ENCODE peak calls at places on chromosome 1, in six cellular contexts. J, S, K, E, N and P are unnamed samples.

GRCh38 chr1:53731779-53732305 is 7.1 kb downstream of the GLIS1 start:
- DNase-seq in K (peak; percentile 76), N (no peak), S (peak; percentile 40), E (peak; percentile 70), J (peak; percentile 60), P (no peak)

GRCh38 chr1:9822897-9823692 is 670 bp downstream of the CLSTN1 start:
- DNase-seq in E (no peak), K (no peak), J (peak; percentile 21), N (no peak), S (peak; percentile 17), P (peak; percentile 2)

GRCh38 chr1:54291276-54292014 is 91.5 kb downstream of the MRPL37 start:
- DNase-seq in S (no peak), E (no peak), K (no peak), J (no peak), N (no peak), P (no peak)

GRCh38 chr1:41510531-41511238 is 26.2 kb upstream of the EDN2 start:
- DNase-seq in J (no peak), N (no peak), E (no peak), K (no peak), S (no peak), P (no peak)

GRCh38 chr1:7625401-7625800 is 145.7 kb upstream of the VAMP3 start:
- DNase-seq in S (no peak), E (no peak), K (no peak), J (no peak), N (no peak), P (no peak)

GRCh38 chr1:185257947-185258203 is 59.2 kb downstream of the IVNS1ABP start:
- DNase-seq in J (peak; percentile 68), E (peak; percentile 57), S (peak; percentile 34), N (no peak), K (peak; percentile 49), P (no peak)

GRCh38 chr1:226891346-226891745 is 20.9 kb downstream of the PSEN2 start:
- DNase-seq in J (no peak), E (no peak), S (no peak), K (no peak), N (no peak), P (no peak)

GRCh38 chr1:16101618-16102017 is 28.2 kb upstream of the FAM131C start:
- DNase-seq in J (no peak), K (no peak), S (no peak), N (no peak), E (no peak), P (no peak)

GRCh38 chr1:227437495-227438008 is 119.3 kb upstream of the CDC42BPA start:
- DNase-seq in S (peak; percentile 71), J (peak; percentile 83), K (no peak), N (no peak), E (peak; percentile 44), P (no peak)

GRCh38 chr1:229092377-229093257 is 178.3 kb upstream of the RAB4A start:
- DNase-seq in S (no peak), N (no peak), J (no peak), K (no peak), E (no peak), P (no peak)

GRCh38 chr1:65083263-65083896 is 64.6 kb upstream of the AK4 start:
- DNase-seq in N (no peak), E (no peak), J (peak; percentile 78), K (no peak), S (peak; percentile 56), P (no peak)

GRCh38 chr1:65082346-65083040 is 65.5 kb upstream of the AK4 start:
- DNase-seq in S (no peak), K (no peak), J (peak; percentile 44), N (no peak), E (no peak), P (no peak)

GRCh38 chr1:65079941-65080340 is 68.1 kb upstream of the AK4 start:
- DNase-seq in E (peak; percentile 27), J (peak; percentile 79), K (no peak), N (no peak), S (peak; percentile 84), P (no peak)

GRCh38 chr1:65084068-65084467 is 63.9 kb upstream of the AK4 start:
- DNase-seq in J (no peak), N (no peak), E (no peak), K (no peak), S (no peak), P (no peak)
- TF ChIP-seq CTCF in J (no peak), N (no peak), E (no peak), K (no peak), S (no peak), P (no peak)

DNA sequence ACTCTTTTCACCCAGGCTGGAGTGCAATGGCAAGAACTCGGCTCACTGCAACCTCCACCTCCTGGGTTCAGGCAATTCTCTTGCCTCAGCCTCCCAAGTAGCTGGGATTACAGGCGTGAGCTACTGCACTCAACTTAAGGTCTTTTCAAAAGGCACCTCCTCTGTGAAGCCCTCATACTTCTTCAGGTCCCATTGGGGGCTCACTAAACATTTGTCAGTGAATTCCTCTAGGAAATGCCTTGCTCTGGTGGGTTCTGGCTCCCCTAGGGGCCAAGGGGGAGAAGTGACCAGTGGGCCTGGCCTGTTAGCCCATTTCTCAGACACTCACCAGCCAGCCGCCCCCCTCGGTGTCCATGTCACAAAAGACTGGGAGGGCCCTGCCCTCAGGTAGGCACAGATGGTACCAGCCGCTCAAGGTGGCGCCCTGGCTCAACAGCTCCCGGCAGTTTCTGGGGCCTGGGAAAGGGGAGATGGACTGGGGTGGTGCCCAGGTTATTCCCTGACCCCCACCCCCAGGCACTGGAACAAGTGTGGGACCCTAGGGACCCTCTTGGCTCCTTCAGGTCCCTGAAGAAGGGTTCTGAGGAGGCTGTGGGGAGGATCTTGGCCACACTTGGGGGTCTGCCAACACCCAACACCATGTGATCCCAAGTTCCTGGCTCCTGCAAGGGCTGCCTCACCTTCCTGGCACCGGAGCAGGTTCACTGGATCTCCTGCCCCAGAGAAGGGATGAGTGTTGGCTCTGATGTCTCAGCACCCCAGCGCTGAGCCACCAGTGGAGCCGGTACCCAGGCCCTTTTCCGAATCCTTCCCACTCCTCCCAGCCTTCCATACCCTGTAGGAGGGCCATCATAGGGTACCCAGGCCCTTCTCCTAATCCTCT is 1.6 kb downstream of the FCN3 start:
- DNase-seq in K (no peak), N (no peak), S (no peak), E (no peak), J (no peak), P (no peak)
- TF ChIP-seq CTCF in K (peak; percentile 38), N (no peak), S (peak; percentile 36), E (peak; percentile 13), J (peak; percentile 36), P (no peak)

GRCh38 chr1:50684185-50684584 is 260.9 kb upstream of the DMRTA2 start:
- DNase-seq in N (no peak), K (no peak), S (no peak), J (no peak), E (no peak), P (no peak)
- TF ChIP-seq CTCF in N (no peak), K (peak; percentile 4), S (no peak), J (no peak), E (no peak), P (no peak)

GRCh38 chr1:155964193-155964592 is 14.2 kb downstream of the ARHGEF2 start:
- DNase-seq in N (no peak), E (no peak), J (no peak), S (no peak), K (no peak), P (no peak)

GRCh38 chr1:155962599-155963211 is 15.6 kb downstream of the ARHGEF2 start:
- DNase-seq in N (peak; percentile 62), S (peak; percentile 62), K (no peak), J (peak; percentile 56), E (peak; percentile 63), P (peak; percentile 68)

GRCh38 chr1:155966135-155966534 is 12.2 kb downstream of the ARHGEF2 start:
- DNase-seq in S (no peak), J (no peak), E (no peak), N (no peak), K (no peak), P (no peak)

GRCh38 chr1:155960081-155960745 is 18.1 kb downstream of the ARHGEF2 start:
- DNase-seq in K (no peak), J (no peak), N (no peak), E (no peak), S (no peak), P (no peak)

DNA sequence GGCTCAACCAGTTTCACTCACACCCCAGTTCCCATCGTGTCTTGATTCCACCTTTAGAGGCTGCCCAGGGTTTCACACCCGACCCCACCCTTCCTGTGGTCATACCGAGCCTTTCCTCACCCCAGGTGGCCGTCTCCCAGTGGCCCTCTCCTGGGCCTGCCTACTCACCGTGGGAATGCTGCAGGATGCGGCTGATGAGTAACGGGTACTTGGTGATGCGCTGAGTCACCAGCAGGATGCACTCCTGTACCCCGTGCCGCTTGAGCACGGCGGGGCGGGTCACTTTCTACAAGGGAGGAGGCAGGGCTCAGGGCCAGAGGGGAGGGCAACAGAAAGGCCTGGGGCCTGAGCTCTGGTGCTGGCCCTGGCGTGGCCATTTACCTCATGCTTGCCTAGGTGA is 16.4 kb downstream of the ARHGEF2 start:
- DNase-seq in S (peak; percentile 99), K (peak; percentile 83), E (peak; percentile 96), J (peak; percentile 98), N (peak; percentile 49), P (peak; percentile 86)
- TF ChIP-seq CTCF in S (peak; percentile 17), K (peak; percentile 53), E (peak; percentile 28), J (peak; percentile 12), N (no peak), P (peak; percentile 59)

GRCh38 chr1:17265162-17265561 is 16.3 kb downstream of the PADI3 start:
- DNase-seq in K (no peak), S (no peak), J (no peak), N (no peak), E (no peak), P (no peak)
- TF ChIP-seq CTCF in K (peak; percentile 1), S (no peak), J (no peak), N (no peak), E (no peak), P (no peak)